ENCODE peak calls at places on chromosomes 4 and X, in ten cellular contexts. T, U, A, W, Q, E, M, Y, H and O are unnamed samples.

GRCh38 chr4:184094532-184095192 is 123.0 kb downstream of the ENPP6 start:
- DNase-seq in A (no peak), E (no peak), Q (no peak), Y (no peak), W (no peak), M (no peak), T (no peak), U (no peak), H (no peak), O (no peak)

GRCh38 chr4:6221851-6222760 is 21.8 kb upstream of the JAKMIP1 start:
- DNase-seq in A (no peak), T (no peak), Q (no peak), W (no peak), U (no peak), Y (peak), H (peak), E (peak), M (peak), O (no peak)

GRCh38 chrX:3215249-3215648 is 131.2 kb downstream of the MXRA5 start:
- DNase-seq in H (no peak), T (no peak), Q (no peak), U (no peak), M (no peak), A (no peak), W (no peak), E (no peak), Y (no peak), O (no peak)

GRCh38 chr4:101527186-101527585 is 179.9 kb upstream of the PPP3CA start:
- DNase-seq in H (peak), Y (peak), E (no peak), A (no peak), U (no peak), W (no peak), T (peak), Q (no peak), M (no peak), O (peak)

GRCh38 chr4:111064342-111064993 is 441.6 kb upstream of the PITX2 start:
- DNase-seq in M (no peak), Y (no peak), U (peak), W (no peak), E (no peak), Q (peak), H (no peak), T (peak), A (no peak), O (peak)

GRCh38 chrX:151386838-151387459 is 10.1 kb upstream of the VMA21 start:
- DNase-seq in Y (no peak), W (no peak), M (no peak), Q (no peak), H (no peak), A (no peak), E (no peak), T (no peak), U (no peak), O (no peak)

GRCh38 chrX:77447339-77448149 is at the start of gene FGF16:
- DNase-seq in M (no peak), A (no peak), Y (no peak), E (no peak), T (no peak), H (no peak), Q (no peak), W (no peak), U (no peak), O (no peak)

GRCh38 chrX:15203694-15204093 is 66.2 kb downstream of the ASB9 start:
- DNase-seq in Y (no peak), E (no peak), M (no peak), U (no peak), W (no peak), A (no peak), H (no peak), T (no peak), Q (no peak), O (no peak)

GRCh38 chr4:154503598-154503997 is 12.0 kb upstream of the DCHS2 start:
- DNase-seq in E (peak), A (no peak), Y (no peak), T (peak), M (peak), Q (no peak), H (no peak), U (peak), W (no peak), O (peak)

GRCh38 chr4:1201851-1202525 is 29.6 kb upstream of the SPON2 start:
- DNase-seq in A (no peak), M (no peak), W (peak), H (peak), Y (peak), Q (no peak), T (no peak), E (no peak), U (no peak), O (no peak)

GRCh38 chr4:1595789-1596325 is 88.3 kb downstream of the FAM53A start:
- DNase-seq in U (no peak), H (no peak), W (no peak), T (no peak), E (no peak), Y (no peak), M (no peak), A (no peak), Q (no peak), O (no peak)

GRCh38 chr4:168540086-168540864 is 43.4 kb downstream of the PALLD start:
- DNase-seq in Q (peak), T (no peak), Y (no peak), W (no peak), U (no peak), M (no peak), H (no peak), E (no peak), A (no peak), O (no peak)

GRCh38 chr4:113708250-113708649 is 53.3 kb downstream of the CAMK2D start:
- DNase-seq in A (no peak), T (peak), Q (no peak), Y (peak), H (no peak), M (no peak), W (no peak), U (peak), E (no peak), O (no peak)

GRCh38 chrX:71532078-71532752 is 689 bp upstream of the OGT start:
- DNase-seq in M (peak), U (peak), T (peak), A (no peak), H (peak), Y (peak), W (no peak), E (peak), Q (no peak), O (peak)

GRCh38 chr4:143390764-143391163 is 54.1 kb downstream of the GAB1 start:
- DNase-seq in Q (no peak), Y (peak), T (no peak), E (no peak), A (no peak), M (no peak), U (no peak), H (no peak), W (no peak), O (no peak)

GRCh38 chr4:121072080-121072835 is at the start of gene NDNF:
- DNase-seq in H (peak), Y (peak), T (no peak), E (peak), U (peak), W (peak), A (no peak), Q (no peak), M (peak), O (peak)

GRCh38 chrX:108735087-108735679 is 1.2 kb downstream of the IRS4 start:
- DNase-seq in U (no peak), W (no peak), Y (no peak), E (peak), Q (no peak), A (no peak), T (no peak), H (no peak), M (no peak), O (no peak)

GRCh38 chrX:150257348-150258175 is 105.6 kb upstream of the MAMLD1 start:
- DNase-seq in M (no peak), W (peak), U (no peak), A (no peak), Y (no peak), T (no peak), Q (no peak), E (no peak), H (no peak), O (no peak)

GRCh38 chr4:71074452-71075299 is 81.2 kb downstream of the DCK start:
- DNase-seq in M (peak), H (no peak), E (no peak), T (no peak), A (no peak), W (no peak), Y (peak), Q (no peak), U (no peak), O (no peak)

GRCh38 chr4:96295143-96295763 is 455.4 kb downstream of the PDHA2 start:
- DNase-seq in Y (no peak), M (no peak), W (no peak), A (no peak), H (no peak), U (no peak), T (no peak), E (no peak), Q (no peak), O (no peak)

GRCh38 chrX:129472116-129472515 is 51.2 kb downstream of the SMARCA1 start:
- DNase-seq in U (no peak), H (no peak), T (peak), Y (no peak), Q (no peak), W (no peak), M (no peak), A (no peak), E (peak), O (no peak)

GRCh38 chr4:137367608-137368007 is 164.7 kb downstream of the PCDH18 start:
- DNase-seq in A (no peak), Y (no peak), T (no peak), Q (peak), M (no peak), E (no peak), H (no peak), U (no peak), W (no peak), O (no peak)

GRCh38 chr4:186566068-186566467 is 10.7 kb upstream of the MTNR1A start:
- DNase-seq in Y (no peak), T (no peak), M (no peak), Q (no peak), A (no peak), H (no peak), W (no peak), U (no peak), E (no peak), O (no peak)

GRCh38 chr4:6414578-6414977 is 57.8 kb downstream of the PPP2R2C start:
- DNase-seq in Y (no peak), A (no peak), T (no peak), H (no peak), U (no peak), W (no peak), M (no peak), Q (no peak), E (no peak), O (no peak)

GRCh38 chrX:22526339-22526738 is 253.6 kb downstream of the CBLL2 start:
- DNase-seq in A (no peak), Q (peak), Y (no peak), M (no peak), H (no peak), T (peak), W (no peak), U (peak), E (no peak), O (no peak)

GRCh38 chr4:69984030-69984443 is 11.7 kb upstream of the STATH start:
- DNase-seq in A (peak), U (peak), M (peak), W (no peak), Y (peak), E (peak), T (peak), H (no peak), Q (no peak), O (peak)